ENCODE peak calls at places on chromosome 4, in six cellular contexts. Y is WTC11, S is progenitor cell of endocrine pancreas, H is H4, N is hypothalamus, B is neural crest cell. J is an unnamed sample.

GRCh38 chr4:153218961-153219360 is 14.7 kb downstream of the TRIM2 start:
- DNase-seq in Y (no peak), S (no peak), H (no peak), N (no peak), B (no peak), J (no peak)

GRCh38 chr4:150305995-150306394 is 227.8 kb downstream of the DCLK2 start:
- DNase-seq in Y (no peak), S (no peak), H (no peak), N (no peak), B (no peak), J (no peak)

GRCh38 chr4:145195167-145195952 is 15.0 kb upstream of the OTUD4 start:
- DNase-seq in Y (no peak), S (no peak), H (no peak), N (no peak), B (no peak), J (no peak)

GRCh38 chr4:74948279-74948678 is 15.4 kb downstream of the PARM1 start:
- DNase-seq in Y (no peak), S (no peak), H (no peak), N (no peak), B (no peak), J (no peak)

GRCh38 chr4:124409044-124409443 is 303.5 kb downstream of the ANKRD50 start:
- DNase-seq in Y (no peak), S (no peak), H (no peak), N (no peak), B (no peak), J (no peak)

GRCh38 chr4:8534129-8534528 is 46.1 kb upstream of the GPR78 start:
- DNase-seq in Y (no peak), S (peak; percentile 25), H (peak; percentile 67), N (no peak), B (no peak), J (no peak)

GRCh38 chr4:164461901-164462300 is 292.0 kb upstream of the SMIM31 start:
- DNase-seq in Y (no peak), S (no peak), H (no peak), N (no peak), B (no peak), J (no peak)

GRCh38 chr4:176302283-176303275 is 17.2 kb upstream of the SPCS3 start:
- DNase-seq in Y (no peak), S (no peak), H (peak; percentile 53), N (no peak), B (no peak), J (no peak)

GRCh38 chr4:4590496-4590895 is 48.6 kb upstream of the STX18 start:
- DNase-seq in Y (no peak), S (no peak), H (no peak), N (no peak), B (no peak), J (no peak)

GRCh38 chr4:15234585-15235126 is 193.2 kb upstream of the C1QTNF7 start:
- DNase-seq in Y (no peak), S (no peak), H (peak; percentile 92), N (no peak), B (no peak), J (no peak)

GRCh38 chr4:106618920-106619319 is 250.3 kb upstream of the GIMD1 start:
- DNase-seq in Y (no peak), S (no peak), H (no peak), N (no peak), B (no peak), J (peak; percentile 14)

GRCh38 chr4:77360451-77360850 is 203.4 kb downstream of the CCNG2 start:
- DNase-seq in Y (no peak), S (no peak), H (no peak), N (no peak), B (no peak), J (no peak)

GRCh38 chr4:109559983-109560686 is at the start of gene MCUB:
- DNase-seq in Y (peak; percentile 85), S (peak; percentile 65), H (peak; percentile 75), N (peak; percentile 49), B (peak; percentile 76), J (peak; percentile 84)

GRCh38 chr4:11418610-11419009 is 10.1 kb downstream of the HS3ST1 start:
- DNase-seq in Y (no peak), S (no peak), H (peak; percentile 31), N (no peak), B (no peak), J (no peak)

GRCh38 chr4:6419452-6420028 is 52.9 kb downstream of the PPP2R2C start:
- DNase-seq in Y (no peak), S (no peak), H (no peak), N (no peak), B (no peak), J (no peak)

GRCh38 chr4:38620527-38620926 is 43.5 kb upstream of the KLF3 start:
- DNase-seq in Y (no peak), S (no peak), H (no peak), N (no peak), B (no peak), J (no peak)

GRCh38 chr4:141905751-141906150 is 269.4 kb downstream of the IL15 start:
- DNase-seq in Y (no peak), S (no peak), H (no peak), N (no peak), B (no peak), J (no peak)

GRCh38 chr4:94135701-94136100 is 72.0 kb upstream of the SMARCAD1 start:
- DNase-seq in Y (no peak), S (no peak), H (no peak), N (no peak), B (no peak), J (no peak)

GRCh38 chr4:144338834-144339233 is 198.3 kb upstream of the GYPA start:
- DNase-seq in Y (no peak), S (no peak), H (no peak), N (no peak), B (no peak), J (no peak)

GRCh38 chr4:88522702-88523324 is 763 bp downstream of the PYURF start:
- DNase-seq in Y (peak; percentile 21), S (no peak), H (no peak), N (peak; percentile 36), B (peak; percentile 14), J (peak; percentile 34)

GRCh38 chr4:94333864-94334263 is 8.8 kb downstream of the HPGDS start:
- DNase-seq in Y (no peak), S (no peak), H (no peak), N (no peak), B (no peak), J (no peak)

GRCh38 chr4:148062301-148062950 is 330.5 kb downstream of the ARHGAP10 start:
- DNase-seq in Y (no peak), S (no peak), H (no peak), N (no peak), B (no peak), J (no peak)

GRCh38 chr4:42151568-42152506 is 618 bp downstream of the BEND4 start:
- DNase-seq in Y (peak; percentile 87), S (peak; percentile 31), H (no peak), N (peak; percentile 26), B (peak; percentile 51), J (peak; percentile 69)

GRCh38 chr4:153345011-153345981 is 808 bp downstream of the MND1 start:
- DNase-seq in Y (peak; percentile 39), S (no peak), H (peak; percentile 50), N (no peak), B (peak; percentile 12), J (peak; percentile 54)

GRCh38 chr4:122469457-122469856 is 12.9 kb upstream of the IL2 start:
- DNase-seq in Y (no peak), S (no peak), H (no peak), N (no peak), B (no peak), J (no peak)